ENCODE peak calls at places on chromosomes 3 and 15, in five cellular contexts. G is heart right ventricle; E is ovary; C is bronchial epithelial cell; Q is CD4-positive, alpha-beta T cell. P is an unnamed sample. For H3K27me3, the result is how much of the 10 kb centered on the place peaks cover.

GRCh38 chr3:86785381-86785780 is 205.6 kb downstream of the VGLL3 start:
- DNase-seq in G (no peak), E (no peak), C (peak), Q (no peak), P (no peak)

GRCh38 chr3:159763466-159764210 is 225.0 kb upstream of the IL12A start:
- DNase-seq in G (peak), E (peak), C (peak), Q (no peak), P (peak)

GRCh38 chr15:91258436-91258779 is 158.4 kb downstream of the SV2B start:
- DNase-seq in G (no peak), E (no peak), C (no peak), Q (no peak), P (no peak)

GRCh38 chr15:93932164-93932776 is 299.1 kb upstream of the MCTP2 start:
- DNase-seq in G (no peak), E (no peak), C (no peak), Q (no peak), P (no peak)

GRCh38 chr3:81419196-81419595 is 342.2 kb downstream of the GBE1 start:
- DNase-seq in G (no peak), E (no peak), C (peak), Q (no peak), P (no peak)

GRCh38 chr3:62188547-62189375 is 184.6 kb downstream of the FEZF2 start:
- DNase-seq in G (peak), E (peak), C (peak), Q (peak), P (peak)

GRCh38 chr15:44782516-44782915 is 46.2 kb downstream of the TRIM69 start:
- DNase-seq in G (no peak), E (no peak), C (peak), Q (no peak), P (no peak)

GRCh38 chr3:178451799-178452198 is 84.4 kb upstream of the KCNMB2 start:
- DNase-seq in G (no peak), E (no peak), C (no peak), Q (no peak), P (no peak)

GRCh38 chr3:172208586-172209332 is 169.4 kb downstream of the FNDC3B start:
- DNase-seq in G (peak), E (no peak), C (peak), Q (no peak), P (no peak)

GRCh38 chr15:82312611-82313349 is 36.5 kb downstream of the GOLGA6L10 start:
- DNase-seq in G (no peak), E (no peak), C (peak), Q (no peak), P (no peak)

GRCh38 chr15:22884344-22884743 is 45.9 kb downstream of the NIPA2 start:
- DNase-seq in G (no peak), E (no peak), C (no peak), Q (no peak), P (no peak)

GRCh38 chr3:18789734-18790133 is 358.6 kb upstream of the KCNH8 start:
- DNase-seq in G (no peak), E (no peak), C (no peak), Q (no peak), P (no peak)

GRCh38 chr3:120227710-120228347 is 57.2 kb downstream of the GPR156 start:
- DNase-seq in G (no peak), E (no peak), C (no peak), Q (no peak), P (no peak)

GRCh38 chr15:85024509-85025336 is 43.1 kb downstream of the PDE8A start:
- DNase-seq in G (no peak), E (no peak), C (peak), Q (no peak), P (no peak)

GRCh38 chr3:177195242-177195940 is 1.9 kb downstream of the TBL1XR1 start:
- DNase-seq in G (no peak), E (no peak), C (peak), Q (no peak), P (no peak)

GRCh38 chr3:76051145-76051544 is 265.8 kb upstream of the ZNF717 start:
- DNase-seq in G (no peak), E (no peak), C (peak), Q (no peak), P (no peak)

GRCh38 chr3:23537006-23537620 is 268.6 kb upstream of the UBE2E1 start:
- DNase-seq in G (no peak), E (no peak), C (no peak), Q (no peak), P (no peak)

GRCh38 chr3:192409838-192410683 is 317.3 kb downstream of the FGF12 start:
- DNase-seq in G (peak), E (no peak), C (no peak), Q (no peak), P (peak)

GRCh38 chr3:14540209-14540575 is at the start of gene GRIP2:
- DNase-seq in G (peak), E (no peak), C (no peak), Q (no peak), P (peak)

GRCh38 chr3:57060089-57060829 is at the start of gene SPATA12:
- DNase-seq in G (peak), E (peak), C (peak), Q (no peak), P (peak)

GRCh38 chr3:169509359-169509758 is 154.2 kb downstream of the MECOM start:
- DNase-seq in G (no peak), E (no peak), C (no peak), Q (no peak), P (no peak)

GRCh38 chr3:61730058-61730457 is 168.7 kb downstream of the PTPRG start:
- DNase-seq in G (no peak), E (no peak), C (no peak), Q (no peak), P (no peak)

GRCh38 chr3:177567833-177568232 is 370.6 kb upstream of the TBL1XR1 start:
- DNase-seq in G (no peak), E (no peak), C (peak), Q (no peak), P (no peak)

GRCh38 chr3:171013822-171014748 is 12.4 kb downstream of the SLC2A2 start:
- DNase-seq in G (no peak), E (no peak), C (no peak), Q (no peak), P (no peak)

GRCh38 chr15:70793694-70794093 is 30.3 kb upstream of the UACA start:
- DNase-seq in G (no peak), E (no peak), C (no peak), Q (no peak), P (no peak)

GRCh38 chr3:11335056-11335608 is 62.9 kb downstream of the ATG7 start:
- DNase-seq in G (no peak), E (no peak), C (peak), Q (no peak), P (no peak)

DNA sequence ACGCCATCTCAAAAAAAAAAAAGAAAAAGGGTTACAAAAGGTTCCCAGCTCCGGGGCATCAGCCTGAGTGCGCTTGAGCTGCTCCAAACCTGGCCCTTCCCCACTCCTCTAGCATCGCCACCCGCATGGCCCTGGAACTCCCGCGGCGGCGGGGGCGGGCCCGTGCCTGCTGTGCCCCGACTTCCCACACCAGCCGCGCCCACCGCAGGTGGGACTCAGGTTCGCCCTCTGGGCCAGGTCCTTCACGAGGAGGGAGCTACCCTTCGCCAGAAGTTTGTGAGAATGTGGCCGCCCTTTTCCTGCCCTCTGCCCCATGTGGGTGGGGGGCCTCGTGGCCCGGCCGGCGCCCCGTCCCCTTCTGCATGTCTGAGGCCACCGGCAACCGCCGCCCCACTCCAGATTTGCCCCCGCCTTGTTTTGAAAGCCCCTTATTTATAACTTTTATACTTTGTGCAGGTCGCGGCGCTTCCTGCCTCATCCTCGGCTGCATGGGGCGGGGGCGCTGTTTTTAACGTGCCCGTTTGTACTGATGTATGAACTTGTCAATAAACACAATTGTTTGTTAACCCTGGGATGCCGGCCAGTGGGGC is 507 bp upstream of the JMJD7 start:
- DNase-seq in G (no peak), E (peak), C (peak), Q (peak), P (peak)
- TF ChIP-seq CTCF in G (no peak), E (no peak), C (no peak), Q (peak), P (no peak)

GRCh38 chr15:88803241-88803919 is at the start of gene ACAN:
- DNase-seq in G (no peak), E (no peak), C (no peak), Q (no peak), P (no peak)

GRCh38 chr15:88802991-88803240 is 320 bp upstream of the ACAN start:
- DNase-seq in G (no peak), E (no peak), C (no peak), Q (no peak), P (no peak)

GRCh38 chr15:88804257-88804656 is 1.0 kb downstream of the ACAN start:
- DNase-seq in G (no peak), E (no peak), C (no peak), Q (no peak), P (no peak)

GRCh38 chr15:88805031-88805780 is 2.0 kb downstream of the ACAN start:
- DNase-seq in G (no peak), E (no peak), C (no peak), Q (peak), P (no peak)

GRCh38 chr15:88803920-88804247 is 648 bp downstream of the ACAN start:
- DNase-seq in G (no peak), E (no peak), C (no peak), Q (no peak), P (no peak)
- H3K27me3 ChIP-seq in G (half or more), E (under half), C (under half), Q (half or more), P (half or more)

GRCh38 chr3:12670789-12671450 is 7.0 kb upstream of the RAF1 start:
- DNase-seq in G (peak), E (no peak), C (no peak), Q (no peak), P (no peak)
- TF ChIP-seq CTCF in G (no peak), E (no peak), C (no peak), Q (no peak), P (no peak)

GRCh38 chr3:152656207-152657001 is 178.5 kb upstream of the P2RY1 start:
- DNase-seq in G (no peak), E (no peak), C (no peak), Q (no peak), P (no peak)
- H3K27me3 ChIP-seq in G (under half), E (under half), C (under half), Q (under half), P (under half)

GRCh38 chr3:12798559-12799179 is 2.2 kb downstream of the CAND2 start:
- DNase-seq in G (peak), E (peak), C (no peak), Q (no peak), P (peak)
- TF ChIP-seq CTCF in G (no peak), E (no peak), C (no peak), Q (no peak), P (no peak)

DNA sequence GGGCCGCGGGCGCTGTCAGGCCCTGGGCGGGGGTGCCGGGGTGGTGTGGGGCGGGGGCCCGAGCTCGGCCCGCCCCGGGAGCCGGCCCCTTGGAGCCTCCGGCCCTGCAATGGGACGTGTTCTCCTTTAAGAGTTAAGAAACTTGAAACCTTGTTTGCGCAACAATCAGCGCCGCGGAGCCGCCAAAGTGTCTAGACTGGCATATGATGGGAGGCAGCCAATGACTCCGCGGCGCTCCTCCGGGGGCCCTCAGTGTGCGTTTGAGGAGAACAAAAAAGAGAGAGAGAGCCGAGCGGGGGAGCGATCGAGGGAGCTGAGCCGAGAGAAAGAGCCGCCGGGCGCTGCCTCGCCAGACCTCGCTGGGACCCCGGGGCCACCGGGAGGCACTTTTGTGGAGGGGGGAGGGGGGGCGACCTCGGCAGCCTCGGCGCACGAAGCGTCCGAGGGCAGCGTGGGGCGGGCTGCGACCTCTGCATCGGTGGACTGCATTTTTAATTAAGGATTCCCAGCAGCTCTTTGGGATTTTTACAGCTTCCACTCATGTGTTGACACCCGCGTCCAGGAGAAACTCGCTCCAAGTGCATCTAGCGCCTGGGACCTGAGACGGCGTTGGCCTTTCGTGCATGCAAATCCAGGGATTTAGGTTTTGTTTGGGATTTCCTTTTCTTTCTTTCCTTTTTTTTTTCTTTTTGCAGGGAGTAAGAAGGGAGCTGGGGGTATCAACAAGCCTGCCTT is at the start of gene SMAD6:
- DNase-seq in G (peak), E (peak), C (peak), Q (peak), P (peak)
- H3K27me3 ChIP-seq in G (under half), E (under half), C (under half), Q (under half), P (under half)

P was measured in left ventricle myocardium inferior.